ENCODE peak calls at places on chromosome 17, in nine cellular contexts. N, E, L, V, H, G, K, B and R are unnamed samples.

GRCh38 chr17:57077000-57077399 is 8.0 kb upstream of the AKAP1 start:
- DNase-seq in N (no peak), E (no peak), L (no peak), V (no peak), H (no peak), G (no peak), K (no peak), B (no peak), R (no peak)

GRCh38 chr17:20206068-20206467 is 196.9 kb downstream of the SPECC1 start:
- DNase-seq in N (no peak), E (no peak), L (no peak), V (no peak), H (no peak), G (peak), K (peak), B (no peak), R (no peak)

GRCh38 chr17:6160188-6160555 is 90.0 kb downstream of the WSCD1 start:
- DNase-seq in N (no peak), E (no peak), L (no peak), V (no peak), H (no peak), G (no peak), K (no peak), B (no peak), R (no peak)

GRCh38 chr17:21397341-21398050 is 21.3 kb downstream of the KCNJ12 start:
- DNase-seq in N (no peak), E (no peak), L (no peak), V (no peak), H (no peak), G (peak), K (no peak), B (peak), R (no peak)

GRCh38 chr17:80030730-80031410 is 4.8 kb downstream of the TBC1D16 start:
- DNase-seq in N (no peak), E (no peak), L (no peak), V (no peak), H (no peak), G (no peak), K (peak), B (no peak), R (no peak)

GRCh38 chr17:27818311-27819170 is 18.2 kb upstream of the NOS2 start:
- DNase-seq in N (no peak), E (no peak), L (no peak), V (peak), H (peak), G (no peak), K (no peak), B (no peak), R (no peak)

GRCh38 chr17:57862990-57863667 is 13.3 kb upstream of the MRPS23 start:
- DNase-seq in N (no peak), E (no peak), L (no peak), V (no peak), H (no peak), G (peak), K (no peak), B (no peak), R (peak)

GRCh38 chr17:38578229-38578628 is 27.5 kb downstream of the SRCIN1 start:
- DNase-seq in N (no peak), E (peak), L (peak), V (no peak), H (no peak), G (no peak), K (no peak), B (no peak), R (no peak)

GRCh38 chr17:5065227-5065744 is 13.0 kb upstream of the ZFP3 start:
- DNase-seq in N (no peak), E (no peak), L (no peak), V (no peak), H (no peak), G (peak), K (no peak), B (no peak), R (no peak)

GRCh38 chr17:81558115-81558468 is 5.9 kb upstream of the FAAP100 start:
- DNase-seq in N (no peak), E (no peak), L (no peak), V (no peak), H (no peak), G (no peak), K (no peak), B (no peak), R (no peak)

GRCh38 chr17:77212081-77212832 is 71.5 kb downstream of the SEC14L1 start:
- DNase-seq in N (no peak), E (no peak), L (no peak), V (no peak), H (no peak), G (no peak), K (no peak), B (no peak), R (no peak)

GRCh38 chr17:32998893-32999240 is 7.2 kb downstream of the SPACA3 start:
- DNase-seq in N (no peak), E (no peak), L (no peak), V (no peak), H (no peak), G (peak), K (no peak), B (peak), R (no peak)

GRCh38 chr17:30982855-30983254 is 12.0 kb downstream of the RNF135 start:
- DNase-seq in N (no peak), E (no peak), L (no peak), V (no peak), H (no peak), G (no peak), K (no peak), B (no peak), R (no peak)

GRCh38 chr17:56624947-56625346 is 31.4 kb downstream of the NOG start:
- DNase-seq in N (no peak), E (no peak), L (peak), V (no peak), H (no peak), G (no peak), K (no peak), B (no peak), R (no peak)

GRCh38 chr17:4270746-4271145 is 7.0 kb upstream of the ANKFY1 start:
- DNase-seq in N (no peak), E (no peak), L (no peak), V (no peak), H (no peak), G (no peak), K (no peak), B (no peak), R (no peak)

GRCh38 chr17:66287911-66288310 is 14.5 kb upstream of the PRKCA start:
- DNase-seq in N (no peak), E (no peak), L (no peak), V (no peak), H (no peak), G (no peak), K (no peak), B (no peak), R (no peak)

GRCh38 chr17:20304961-20305360 is 162.4 kb downstream of the LGALS9B start:
- DNase-seq in N (no peak), E (no peak), L (no peak), V (no peak), H (no peak), G (no peak), K (no peak), B (no peak), R (no peak)

GRCh38 chr17:45320349-45320930 is 3.6 kb upstream of the MAP3K14 start:
- DNase-seq in N (no peak), E (no peak), L (no peak), V (no peak), H (no peak), G (peak), K (peak), B (peak), R (no peak)

GRCh38 chr17:65292430-65292829 is 155.3 kb downstream of the RGS9 start:
- DNase-seq in N (no peak), E (no peak), L (no peak), V (no peak), H (no peak), G (peak), K (no peak), B (no peak), R (no peak)

GRCh38 chr17:28901866-28902818 is 737 bp downstream of the DHRS13 start:
- DNase-seq in N (peak), E (no peak), L (peak), V (no peak), H (peak), G (peak), K (no peak), B (no peak), R (no peak)

GRCh38 chr17:7703584-7704574 is 1.1 kb upstream of the EFNB3 start:
- DNase-seq in N (peak), E (peak), L (peak), V (no peak), H (no peak), G (peak), K (no peak), B (no peak), R (peak)

GRCh38 chr17:46809110-46809571 is 9.4 kb downstream of the WNT3 start:
- DNase-seq in N (no peak), E (no peak), L (peak), V (no peak), H (no peak), G (no peak), K (no peak), B (no peak), R (no peak)

GRCh38 chr17:57051886-57052342 is 33.1 kb upstream of the AKAP1 start:
- DNase-seq in N (no peak), E (peak), L (peak), V (no peak), H (no peak), G (no peak), K (no peak), B (no peak), R (no peak)

GRCh38 chr17:6913608-6914443 is 82.0 kb upstream of the ALOX12 start:
- DNase-seq in N (peak), E (peak), L (peak), V (peak), H (peak), G (peak), K (peak), B (peak), R (peak)

GRCh38 chr17:39196820-39197331 is 593 bp downstream of the CACNB1 start:
- DNase-seq in N (no peak), E (peak), L (peak), V (peak), H (no peak), G (no peak), K (peak), B (no peak), R (no peak)

GRCh38 chr17:83064732-83065659 is 14.4 kb upstream of the METRNL start:
- DNase-seq in N (no peak), E (no peak), L (no peak), V (no peak), H (peak), G (no peak), K (peak), B (no peak), R (no peak)

GRCh38 chr17:48973806-48974205 is 5.4 kb upstream of the GIP start:
- DNase-seq in N (no peak), E (no peak), L (no peak), V (no peak), H (no peak), G (no peak), K (no peak), B (no peak), R (no peak)

GRCh38 chr17:48970865-48971687 is 2.7 kb upstream of the GIP start:
- DNase-seq in N (no peak), E (peak), L (no peak), V (no peak), H (no peak), G (no peak), K (no peak), B (no peak), R (no peak)

GRCh38 chr17:48972749-48973097 is 4.3 kb upstream of the GIP start:
- DNase-seq in N (no peak), E (no peak), L (no peak), V (no peak), H (no peak), G (no peak), K (no peak), B (no peak), R (no peak)

GRCh38 chr17:48970224-48970623 is 1.8 kb upstream of the GIP start:
- DNase-seq in N (no peak), E (no peak), L (no peak), V (no peak), H (no peak), G (peak), K (peak), B (no peak), R (no peak)
- H3K27ac ChIP-seq in N (no peak), E (no peak), L (no peak), V (no peak), H (no peak), G (no peak), K (no peak), B (no peak), R (no peak)

DNA sequence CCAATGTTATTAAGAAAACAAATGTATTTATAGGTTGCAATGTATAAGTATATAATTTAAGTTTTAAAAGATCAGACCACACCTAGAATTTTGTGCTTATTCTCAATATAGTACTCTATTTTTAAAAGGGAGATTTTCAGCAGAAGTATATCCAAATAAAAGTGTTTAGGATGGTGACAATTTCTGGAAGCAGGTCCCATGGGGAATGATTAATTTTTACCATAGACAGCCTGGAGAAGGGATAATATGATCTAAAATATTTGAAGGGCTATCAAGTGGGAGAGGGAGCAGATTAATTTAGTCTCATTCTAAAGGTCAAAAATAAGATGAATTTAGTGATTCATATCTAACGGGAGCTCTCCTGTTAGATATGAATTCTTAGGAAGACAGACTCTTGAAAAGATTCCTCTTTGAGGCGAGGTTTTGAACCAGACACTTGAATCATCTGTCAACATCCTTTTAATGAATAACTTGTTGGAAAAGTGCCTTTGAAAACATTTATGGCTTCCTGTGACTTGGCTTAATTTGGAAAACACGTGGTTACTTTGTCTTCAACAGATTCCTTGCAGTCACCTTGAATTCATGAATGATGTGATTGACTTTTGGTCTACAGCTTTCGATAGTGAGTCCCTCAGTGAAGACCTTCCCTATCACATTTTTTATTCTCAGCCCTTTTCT is 29.3 kb upstream of the SMIM36 start:
- DNase-seq in N (no peak), E (no peak), L (no peak), V (no peak), H (no peak), G (peak), K (no peak), B (peak), R (no peak)
- H3K27ac ChIP-seq in N (no peak), E (no peak), L (no peak), V (no peak), H (no peak), G (no peak), K (no peak), B (no peak), R (no peak)

GRCh38 chr17:70492368-70492767 is 323.0 kb downstream of the KCNJ2 start:
- DNase-seq in N (no peak), E (no peak), L (no peak), V (no peak), H (no peak), G (no peak), K (no peak), B (no peak), R (no peak)
- H3K27ac ChIP-seq in N (no peak), E (no peak), L (no peak), V (no peak), H (no peak), G (no peak), K (no peak), B (no peak), R (no peak)

GRCh38 chr17:59804910-59805381 is 87.8 kb downstream of the TUBD1 start:
- DNase-seq in N (peak), E (no peak), L (no peak), V (no peak), H (no peak), G (peak), K (no peak), B (no peak), R (no peak)
- H3K27ac ChIP-seq in N (no peak), E (peak), L (no peak), V (peak), H (peak), G (peak), K (peak), B (peak), R (no peak)

GRCh38 chr17:78787444-78787843 is 5.4 kb upstream of the CYTH1 start:
- DNase-seq in N (no peak), E (no peak), L (peak), V (no peak), H (no peak), G (no peak), K (no peak), B (no peak), R (no peak)
- H3K27ac ChIP-seq in N (no peak), E (no peak), L (no peak), V (no peak), H (no peak), G (no peak), K (no peak), B (no peak), R (no peak)

GRCh38 chr17:40325156-40326013 is 16.4 kb downstream of the RARA start:
- DNase-seq in N (no peak), E (no peak), L (no peak), V (no peak), H (peak), G (no peak), K (no peak), B (no peak), R (no peak)
- H3K27ac ChIP-seq in N (no peak), E (no peak), L (no peak), V (peak), H (peak), G (no peak), K (no peak), B (no peak), R (no peak)

GRCh38 chr17:61321344-61321743 is 78.3 kb upstream of the TBX2 start:
- DNase-seq in N (no peak), E (no peak), L (no peak), V (no peak), H (no peak), G (no peak), K (no peak), B (no peak), R (no peak)

GRCh38 chr17:61322316-61323014 is 77.2 kb upstream of the TBX2 start:
- DNase-seq in N (no peak), E (no peak), L (no peak), V (no peak), H (no peak), G (no peak), K (no peak), B (no peak), R (no peak)

GRCh38 chr17:61323696-61324539 is 75.7 kb upstream of the TBX2 start:
- DNase-seq in N (no peak), E (no peak), L (no peak), V (no peak), H (no peak), G (no peak), K (no peak), B (peak), R (no peak)

GRCh38 chr17:61324540-61324868 is 75.1 kb upstream of the TBX2 start:
- DNase-seq in N (no peak), E (no peak), L (no peak), V (no peak), H (no peak), G (peak), K (no peak), B (peak), R (no peak)

DNA sequence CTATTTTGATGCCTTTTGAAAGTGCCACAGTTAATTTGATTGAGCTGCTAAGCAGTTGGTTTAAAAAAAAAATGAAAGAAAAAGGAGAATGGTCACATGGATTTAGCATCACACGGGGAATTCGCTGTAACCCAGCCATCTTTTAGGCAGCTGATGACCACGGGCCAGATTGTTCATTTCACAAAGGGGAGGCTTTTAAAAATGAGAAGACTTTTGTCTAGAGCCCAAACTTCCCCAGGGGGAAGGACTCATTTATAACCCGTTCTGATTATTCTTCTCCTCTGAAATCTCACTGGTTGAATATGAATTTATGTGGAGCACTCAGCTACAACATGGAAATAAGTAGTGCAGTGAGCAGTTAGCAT is 76.6 kb upstream of the TBX2 start:
- DNase-seq in N (no peak), E (no peak), L (no peak), V (no peak), H (no peak), G (no peak), K (no peak), B (no peak), R (no peak)
- H3K27ac ChIP-seq in N (no peak), E (no peak), L (no peak), V (peak), H (peak), G (peak), K (no peak), B (peak), R (peak)

DNA sequence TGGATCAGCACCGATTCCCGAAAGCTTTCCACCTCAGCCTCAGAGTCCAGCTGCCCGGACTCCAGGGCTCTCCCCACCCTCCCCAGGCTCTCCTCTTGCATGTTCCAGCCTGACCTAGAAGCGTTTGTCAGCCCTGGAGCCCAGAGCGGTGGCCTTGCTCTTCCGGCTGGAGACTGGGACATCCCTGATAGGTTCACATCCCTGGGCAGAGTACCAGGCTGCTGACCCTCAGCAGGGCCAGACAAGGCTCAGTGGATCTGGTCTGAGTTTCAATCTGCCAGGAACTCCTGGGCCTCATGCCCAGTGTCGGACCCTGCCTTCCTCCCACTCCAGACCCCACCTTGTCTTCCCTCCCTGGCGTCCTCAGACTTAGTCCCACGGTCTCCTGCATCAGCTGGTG is 15.0 kb downstream of the CD300LG start:
- DNase-seq in N (no peak), E (no peak), L (no peak), V (no peak), H (no peak), G (no peak), K (no peak), B (no peak), R (no peak)
- H3K27ac ChIP-seq in N (no peak), E (no peak), L (no peak), V (peak), H (peak), G (no peak), K (no peak), B (no peak), R (no peak)

GRCh38 chr17:60164164-60164563 is 14.4 kb downstream of the CA4 start:
- DNase-seq in N (no peak), E (no peak), L (no peak), V (no peak), H (no peak), G (no peak), K (no peak), B (no peak), R (no peak)
- H3K27ac ChIP-seq in N (no peak), E (no peak), L (no peak), V (peak), H (peak), G (no peak), K (no peak), B (no peak), R (no peak)

GRCh38 chr17:69058165-69058564 is 2.6 kb downstream of the ABCA9 start:
- DNase-seq in N (no peak), E (peak), L (peak), V (no peak), H (no peak), G (no peak), K (no peak), B (no peak), R (no peak)

GRCh38 chr17:69055334-69055733 is 5.4 kb downstream of the ABCA9 start:
- DNase-seq in N (no peak), E (no peak), L (no peak), V (no peak), H (no peak), G (no peak), K (no peak), B (no peak), R (no peak)

GRCh38 chr17:69057280-69057679 is 3.4 kb downstream of the ABCA9 start:
- DNase-seq in N (no peak), E (no peak), L (no peak), V (no peak), H (no peak), G (no peak), K (no peak), B (no peak), R (no peak)

GRCh38 chr17:69059458-69060205 is 1.1 kb downstream of the ABCA9 start:
- DNase-seq in N (no peak), E (no peak), L (no peak), V (no peak), H (no peak), G (no peak), K (no peak), B (no peak), R (no peak)

GRCh38 chr17:69056179-69056823 is 4.4 kb downstream of the ABCA9 start:
- DNase-seq in N (no peak), E (no peak), L (no peak), V (no peak), H (no peak), G (no peak), K (no peak), B (no peak), R (no peak)
- H3K27ac ChIP-seq in N (no peak), E (no peak), L (no peak), V (no peak), H (peak), G (no peak), K (no peak), B (no peak), R (no peak)